ENCODE peak calls at places on chromosome 5, in six cellular contexts. B is H9, V is neuronal stem cell, J is IMR-90, E is H1, G is mesenchymal stem cell. U is an unnamed sample.

GRCh38 chr5:135433626-135434426 is 13.3 kb downstream of the DCANP1 start:
- DNase-seq in J (peak; percentile 56), G (no peak), V (no peak), E (peak; percentile 35), B (peak; percentile 31), U (peak; percentile 51)

GRCh38 chr5:77224672-77225355 is 14.3 kb downstream of the PDE8B start:
- DNase-seq in J (peak; percentile 68), G (peak; percentile 93), B (no peak), V (no peak), E (no peak), U (no peak)

GRCh38 chr5:116554764-116555163 is 19.9 kb downstream of the SEMA6A start:
- DNase-seq in B (no peak), G (no peak), E (no peak), V (no peak), J (no peak), U (no peak)

GRCh38 chr5:137316346-137316736 is 182.8 kb downstream of the SPOCK1 start:
- DNase-seq in E (no peak), B (no peak), J (peak; percentile 25), G (no peak), V (no peak), U (no peak)

GRCh38 chr5:40679998-40680681 is 425 bp downstream of the PTGER4 start:
- DNase-seq in G (peak; percentile 20), E (no peak), V (no peak), J (no peak), B (peak; percentile 57), U (peak; percentile 44)

GRCh38 chr5:4571248-4571950 is 568.7 kb upstream of the ADAMTS16 start:
- DNase-seq in V (no peak), G (no peak), B (peak; percentile 52), E (no peak), J (no peak), U (peak; percentile 85)

GRCh38 chr5:32138839-32139493 is 35.2 kb downstream of the GOLPH3 start:
- DNase-seq in E (no peak), G (no peak), B (no peak), J (peak; percentile 45), V (no peak), U (no peak)

GRCh38 chr5:64285188-64286130 is 119.8 kb downstream of the RNF180 start:
- DNase-seq in J (no peak), G (no peak), E (no peak), B (no peak), V (no peak), U (no peak)

GRCh38 chr5:15539951-15540350 is 40.0 kb downstream of the FBXL7 start:
- DNase-seq in G (no peak), V (no peak), B (no peak), E (no peak), J (peak; percentile 16), U (no peak)

GRCh38 chr5:180160215-180160614 is 48.8 kb downstream of the RASGEF1C start:
- DNase-seq in B (no peak), G (no peak), E (no peak), J (no peak), V (no peak), U (no peak)

GRCh38 chr5:139806111-139806510 is 10.5 kb downstream of the PSD2 start:
- DNase-seq in G (no peak), E (no peak), B (no peak), J (no peak), V (no peak), U (no peak)

GRCh38 chr5:171849585-171850353 is 64.2 kb downstream of the SMIM23 start:
- DNase-seq in B (no peak), G (no peak), J (no peak), V (no peak), E (no peak), U (no peak)

GRCh38 chr5:112419596-112420110 is 576 bp upstream of the EPB41L4A start:
- DNase-seq in G (peak; percentile 34), J (no peak), B (peak; percentile 69), V (peak; percentile 56), E (peak; percentile 78), U (peak; percentile 76)

DNA sequence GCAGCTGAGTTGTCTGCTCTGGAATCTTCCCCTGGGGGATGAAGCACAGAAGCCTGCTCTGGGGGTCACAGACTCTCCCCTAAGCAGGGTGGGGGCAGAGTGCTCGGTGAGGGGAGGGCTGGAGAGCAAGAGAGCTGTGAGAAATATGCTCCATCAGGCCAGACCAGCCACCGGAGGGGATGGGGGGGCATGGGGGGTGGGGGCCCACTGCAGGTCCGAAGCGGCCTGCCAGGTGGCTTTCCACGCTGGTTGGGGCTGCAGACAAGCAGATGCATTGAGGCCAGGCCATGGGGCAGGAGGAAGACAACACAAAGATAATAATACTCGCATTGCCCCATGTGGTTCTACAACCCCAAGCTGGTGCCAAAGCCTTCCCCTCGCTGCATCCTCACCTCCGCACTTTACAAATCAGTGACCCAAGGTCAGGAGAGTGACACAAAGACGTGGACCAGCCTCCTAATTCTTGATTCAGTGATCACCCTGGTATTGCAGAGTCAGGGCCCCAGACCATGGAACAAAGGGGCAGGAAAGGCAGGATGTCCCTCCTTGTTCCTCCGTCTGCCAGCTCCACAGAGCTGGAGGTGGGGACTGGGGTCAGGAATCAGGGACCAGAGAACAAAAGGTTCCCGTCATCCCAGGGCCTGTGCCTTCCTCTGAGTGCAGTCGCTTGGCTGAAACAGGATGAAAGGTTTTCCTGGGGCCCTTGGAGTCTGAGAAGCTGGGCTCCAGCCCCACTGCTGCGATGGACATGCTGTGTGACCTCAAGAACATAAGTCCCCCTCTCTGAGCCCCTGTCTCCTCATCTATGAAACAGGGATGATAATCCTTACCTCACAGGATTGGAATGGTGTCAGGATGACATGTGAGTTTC is 37.2 kb upstream of the GABRP start:
- DNase-seq in E (peak; percentile 46), J (no peak), B (peak; percentile 40), G (no peak), V (no peak), U (peak; percentile 64)
- H2BK120ac ChIP-seq in E (peak overlapping the region; percentile 67), J (no peak overlapping the region), B (no peak overlapping the region), G (no peak overlapping the region), V (no peak overlapping the region), U (no peak overlapping the region)

GRCh38 chr5:37839441-37840035 is 303 bp downstream of the GDNF start:
- DNase-seq in B (no peak), E (peak; percentile 76), V (no peak), J (peak; percentile 73), G (peak; percentile 77), U (peak; percentile 68)

GRCh38 chr5:37836173-37837100 is 3.4 kb downstream of the GDNF start:
- DNase-seq in V (no peak), E (peak; percentile 77), B (peak; percentile 63), G (peak; percentile 57), J (peak; percentile 29), U (peak; percentile 51)

GRCh38 chr5:37837101-37838032 is 2.5 kb downstream of the GDNF start:
- DNase-seq in G (peak; percentile 81), J (peak; percentile 77), V (peak; percentile 65), E (peak; percentile 90), B (peak; percentile 76), U (peak; percentile 74)

GRCh38 chr5:37838933-37839341 is 904 bp downstream of the GDNF start:
- DNase-seq in E (peak; percentile 60), G (no peak), V (no peak), B (peak; percentile 48), J (no peak), U (peak; percentile 27)

DNA sequence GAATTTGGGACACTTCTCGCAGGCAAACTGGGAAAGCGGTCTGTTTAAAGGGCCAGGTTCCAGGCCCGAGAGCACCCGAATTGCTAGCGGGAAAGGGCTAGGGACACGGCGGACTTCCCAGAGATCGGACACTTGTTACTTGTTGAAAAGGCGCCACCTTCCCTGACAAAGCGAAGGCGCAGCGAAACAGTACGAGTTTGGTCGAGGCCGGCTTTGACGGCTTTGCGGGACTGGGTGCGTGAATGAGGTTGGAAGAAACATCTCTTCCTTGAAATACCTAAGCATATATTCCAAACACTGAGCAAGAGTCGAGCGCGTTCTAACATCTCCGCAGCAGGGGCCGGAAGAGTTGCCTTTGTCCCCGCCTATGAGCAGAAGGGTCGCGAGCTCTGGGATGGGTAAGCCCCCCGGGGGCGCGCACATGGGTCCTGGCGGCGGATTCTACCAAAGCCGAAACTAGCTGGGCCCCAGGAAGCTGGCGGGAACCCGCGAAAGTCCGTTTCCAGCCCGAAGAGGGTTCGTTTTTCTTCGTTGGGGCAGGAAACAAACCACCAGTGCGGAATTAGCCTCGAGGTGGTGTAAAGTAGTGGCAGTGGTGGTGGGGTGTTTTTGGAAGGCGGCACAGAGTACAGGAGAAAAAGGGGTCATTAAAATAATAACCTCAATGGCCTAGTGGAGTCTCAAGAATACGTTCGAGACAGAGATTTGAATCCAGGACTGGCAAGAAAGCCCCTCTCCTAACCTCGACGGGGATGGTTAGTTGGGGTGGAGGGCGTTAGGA is 1.5 kb downstream of the GDNF start:
- DNase-seq in G (peak; percentile 66), B (peak; percentile 75), V (no peak), J (peak; percentile 30), E (peak; percentile 70), U (peak; percentile 83)
- H3K18ac ChIP-seq in G (peak overlapping the region; percentile 61), B (no peak overlapping the region), V (no peak overlapping the region), J (no peak overlapping the region), E (peak overlapping the region; percentile 72), U (no peak overlapping the region)

GRCh38 chr5:57327934-57328333 is 154.1 kb downstream of the GPBP1 start:
- DNase-seq in G (no peak), V (no peak), B (no peak), J (peak; percentile 33), E (no peak), U (peak; percentile 30)
- H2BK15ac ChIP-seq in G (no peak overlapping the region), V (no peak overlapping the region), B (no peak overlapping the region), J (peak overlapping the region; percentile 86), E (no peak overlapping the region), U (no peak overlapping the region)

GRCh38 chr5:34497031-34497808 is 158.9 kb upstream of the RAI14 start:
- DNase-seq in E (no peak), B (no peak), V (no peak), J (no peak), G (peak; percentile 69), U (no peak)
- H2BK120ac ChIP-seq in E (no peak overlapping the region), B (no peak overlapping the region), V (no peak overlapping the region), J (peak overlapping the region; percentile 82), G (no peak overlapping the region), U (no peak overlapping the region)